ENCODE peak calls at places on chromosome 6, in nine cellular contexts. One of them, this sample, is unnamed.
A peak's percentile ranks its signal among the peaks of the same experiment; 100 is the strongest.

GRCh38 chr6:166346995-166347394 is 4.7 kb upstream of the SFT2D1 start:
- DNase-seq in PC-3: no peak
- DNase-seq in HepG2: no peak
- DNase-seq in MM.1S: no peak
- DNase-seq in left lung: no peak
- DNase-seq in fibroblast of lung: no peak
- DNase-seq in cardiac muscle cell: no peak
- DNase-seq in heart right ventricle: no peak
- DNase-seq in effector memory CD4-positive, alpha-beta T cell: no peak
- DNase-seq in this sample: no peak

GRCh38 chr6:163876391-163876790 is 461.9 kb downstream of the QKI start:
- DNase-seq in left lung: no peak
- DNase-seq in effector memory CD4-positive, alpha-beta T cell: no peak
- DNase-seq in heart right ventricle: no peak
- DNase-seq in MM.1S: no peak
- DNase-seq in HepG2: no peak
- DNase-seq in fibroblast of lung: peak; percentile 69
- DNase-seq in cardiac muscle cell: peak; percentile 22
- DNase-seq in PC-3: no peak
- DNase-seq in this sample: no peak

GRCh38 chr6:6772751-6773150 is 184.2 kb downstream of the LY86 start:
- DNase-seq in PC-3: no peak
- DNase-seq in heart right ventricle: no peak
- DNase-seq in fibroblast of lung: no peak
- DNase-seq in MM.1S: no peak
- DNase-seq in left lung: no peak
- DNase-seq in HepG2: no peak
- DNase-seq in cardiac muscle cell: peak; percentile 9
- DNase-seq in effector memory CD4-positive, alpha-beta T cell: no peak
- DNase-seq in this sample: no peak

GRCh38 chr6:9621276-9621675 is 793.6 kb downstream of the TFAP2A start:
- DNase-seq in effector memory CD4-positive, alpha-beta T cell: no peak
- DNase-seq in HepG2: no peak
- DNase-seq in left lung: no peak
- DNase-seq in heart right ventricle: no peak
- DNase-seq in PC-3: no peak
- DNase-seq in fibroblast of lung: peak; percentile 80
- DNase-seq in cardiac muscle cell: no peak
- DNase-seq in MM.1S: no peak
- DNase-seq in this sample: no peak

GRCh38 chr6:139655783-139656705 is 281.6 kb upstream of the CITED2 start:
- DNase-seq in MM.1S: no peak
- DNase-seq in heart right ventricle: no peak
- DNase-seq in cardiac muscle cell: no peak
- DNase-seq in left lung: no peak
- DNase-seq in fibroblast of lung: no peak
- DNase-seq in PC-3: peak; percentile 77
- DNase-seq in effector memory CD4-positive, alpha-beta T cell: no peak
- DNase-seq in HepG2: peak; percentile 14
- DNase-seq in this sample: no peak

GRCh38 chr6:139439278-139439813 is 64.9 kb upstream of the CITED2 start:
- DNase-seq in left lung: no peak
- DNase-seq in MM.1S: no peak
- DNase-seq in heart right ventricle: no peak
- DNase-seq in effector memory CD4-positive, alpha-beta T cell: no peak
- DNase-seq in HepG2: no peak
- DNase-seq in fibroblast of lung: no peak
- DNase-seq in cardiac muscle cell: no peak
- DNase-seq in PC-3: peak; percentile 19
- DNase-seq in this sample: no peak

GRCh38 chr6:34836451-34836850 is 44.6 kb downstream of the BLTP3A start:
- DNase-seq in effector memory CD4-positive, alpha-beta T cell: no peak
- DNase-seq in left lung: no peak
- DNase-seq in cardiac muscle cell: no peak
- DNase-seq in heart right ventricle: no peak
- DNase-seq in MM.1S: no peak
- DNase-seq in PC-3: no peak
- DNase-seq in fibroblast of lung: no peak
- DNase-seq in HepG2: no peak
- DNase-seq in this sample: no peak

GRCh38 chr6:112258636-112259336 is 4.4 kb upstream of the LAMA4 start:
- DNase-seq in cardiac muscle cell: no peak
- DNase-seq in left lung: no peak
- DNase-seq in HepG2: no peak
- DNase-seq in MM.1S: no peak
- DNase-seq in PC-3: no peak
- DNase-seq in heart right ventricle: peak; percentile 17
- DNase-seq in effector memory CD4-positive, alpha-beta T cell: no peak
- DNase-seq in fibroblast of lung: peak; percentile 33
- DNase-seq in this sample: no peak

GRCh38 chr6:108106261-108106660 is 31.7 kb upstream of the OSTM1 start:
- DNase-seq in heart right ventricle: no peak
- DNase-seq in MM.1S: no peak
- DNase-seq in fibroblast of lung: no peak
- DNase-seq in left lung: no peak
- DNase-seq in PC-3: no peak
- DNase-seq in cardiac muscle cell: no peak
- DNase-seq in effector memory CD4-positive, alpha-beta T cell: no peak
- DNase-seq in HepG2: no peak
- DNase-seq in this sample: no peak

GRCh38 chr6:49430866-49431265 is 32.2 kb downstream of the MMUT start:
- DNase-seq in MM.1S: no peak
- DNase-seq in heart right ventricle: no peak
- DNase-seq in left lung: no peak
- DNase-seq in effector memory CD4-positive, alpha-beta T cell: no peak
- DNase-seq in PC-3: no peak
- DNase-seq in HepG2: no peak
- DNase-seq in fibroblast of lung: no peak
- DNase-seq in cardiac muscle cell: no peak
- DNase-seq in this sample: no peak

GRCh38 chr6:163585932-163586437 is 171.5 kb downstream of the QKI start:
- DNase-seq in cardiac muscle cell: peak; percentile 96
- DNase-seq in effector memory CD4-positive, alpha-beta T cell: no peak
- DNase-seq in left lung: peak; percentile 79
- DNase-seq in MM.1S: no peak
- DNase-seq in heart right ventricle: peak; percentile 68
- DNase-seq in PC-3: peak; percentile 74
- DNase-seq in fibroblast of lung: peak; percentile 95
- DNase-seq in HepG2: no peak
- DNase-seq in this sample: no peak

GRCh38 chr6:41901882-41902519 is 6.8 kb upstream of the USP49 start:
- DNase-seq in HepG2: no peak
- DNase-seq in left lung: no peak
- DNase-seq in effector memory CD4-positive, alpha-beta T cell: peak; percentile 32
- DNase-seq in PC-3: peak; percentile 49
- DNase-seq in heart right ventricle: no peak
- DNase-seq in cardiac muscle cell: peak; percentile 46
- DNase-seq in fibroblast of lung: no peak
- DNase-seq in MM.1S: no peak
- DNase-seq in this sample: peak; percentile 57

GRCh38 chr6:108260126-108260808 is 573 bp downstream of the SNX3 start:
- DNase-seq in MM.1S: peak; percentile 55
- DNase-seq in left lung: peak; percentile 90
- DNase-seq in cardiac muscle cell: peak; percentile 67
- DNase-seq in effector memory CD4-positive, alpha-beta T cell: no peak
- DNase-seq in HepG2: no peak
- DNase-seq in heart right ventricle: no peak
- DNase-seq in PC-3: peak; percentile 45
- DNase-seq in fibroblast of lung: peak; percentile 39
- DNase-seq in this sample: peak; percentile 12

GRCh38 chr6:117448011-117448410 is 22.3 kb upstream of the ROS1 start:
- DNase-seq in left lung: no peak
- DNase-seq in heart right ventricle: no peak
- DNase-seq in fibroblast of lung: peak; percentile 62
- DNase-seq in effector memory CD4-positive, alpha-beta T cell: no peak
- DNase-seq in MM.1S: no peak
- DNase-seq in cardiac muscle cell: peak; percentile 20
- DNase-seq in PC-3: no peak
- DNase-seq in HepG2: no peak
- DNase-seq in this sample: no peak

GRCh38 chr6:156832166-156832743 is 55.1 kb downstream of the ARID1B start:
- DNase-seq in left lung: no peak
- DNase-seq in HepG2: no peak
- DNase-seq in MM.1S: no peak
- DNase-seq in cardiac muscle cell: peak; percentile 61
- DNase-seq in heart right ventricle: no peak
- DNase-seq in PC-3: peak; percentile 32
- DNase-seq in effector memory CD4-positive, alpha-beta T cell: no peak
- DNase-seq in fibroblast of lung: peak; percentile 74
- DNase-seq in this sample: no peak

GRCh38 chr6:125764105-125764671 is 14.8 kb downstream of the HEY2 start:
- DNase-seq in heart right ventricle: no peak
- DNase-seq in left lung: no peak
- DNase-seq in MM.1S: no peak
- DNase-seq in PC-3: no peak
- DNase-seq in effector memory CD4-positive, alpha-beta T cell: no peak
- DNase-seq in fibroblast of lung: no peak
- DNase-seq in HepG2: no peak
- DNase-seq in cardiac muscle cell: no peak
- DNase-seq in this sample: no peak

GRCh38 chr6:150025201-150025917 is at the start of gene RAET1L:
- DNase-seq in cardiac muscle cell: peak; percentile 37
- DNase-seq in fibroblast of lung: peak; percentile 70
- DNase-seq in MM.1S: no peak
- DNase-seq in heart right ventricle: peak; percentile 41
- DNase-seq in HepG2: no peak
- DNase-seq in effector memory CD4-positive, alpha-beta T cell: no peak
- DNase-seq in left lung: no peak
- DNase-seq in PC-3: peak; percentile 89
- DNase-seq in this sample: no peak

GRCh38 chr6:11607381-11607780 is 69.8 kb downstream of the TMEM170B start:
- DNase-seq in HepG2: no peak
- DNase-seq in MM.1S: no peak
- DNase-seq in effector memory CD4-positive, alpha-beta T cell: no peak
- DNase-seq in cardiac muscle cell: peak; percentile 62
- DNase-seq in heart right ventricle: no peak
- DNase-seq in PC-3: no peak
- DNase-seq in fibroblast of lung: peak; percentile 50
- DNase-seq in left lung: no peak
- DNase-seq in this sample: no peak
- H3K4me3 ChIP-seq in HepG2: no peak overlapping the region
- H3K4me3 ChIP-seq in MM.1S: no peak overlapping the region
- H3K4me3 ChIP-seq in effector memory CD4-positive, alpha-beta T cell: no peak overlapping the region
- H3K4me3 ChIP-seq in cardiac muscle cell: no peak overlapping the region
- H3K4me3 ChIP-seq in heart right ventricle: no peak overlapping the region
- H3K4me3 ChIP-seq in PC-3: no peak overlapping the region
- H3K4me3 ChIP-seq in fibroblast of lung: no peak overlapping the region
- H3K4me3 ChIP-seq in left lung: no peak overlapping the region
- H3K4me3 ChIP-seq in this sample: no peak overlapping the region

GRCh38 chr6:17965397-17965796 is 22.0 kb downstream of the KIF13A start:
- DNase-seq in left lung: no peak
- DNase-seq in cardiac muscle cell: no peak
- DNase-seq in heart right ventricle: no peak
- DNase-seq in PC-3: no peak
- DNase-seq in effector memory CD4-positive, alpha-beta T cell: no peak
- DNase-seq in fibroblast of lung: peak; percentile 81
- DNase-seq in HepG2: no peak
- DNase-seq in MM.1S: no peak
- DNase-seq in this sample: no peak
- H3K4me1 ChIP-seq in left lung: no peaks in the 10 kb centered on the region
- H3K4me1 ChIP-seq in cardiac muscle cell: peaks cover 19% of the 10 kb centered on the region
- H3K4me1 ChIP-seq in heart right ventricle: peaks cover 11% of the 10 kb centered on the region
- H3K4me1 ChIP-seq in PC-3: peaks cover 16% of the 10 kb centered on the region
- H3K4me1 ChIP-seq in effector memory CD4-positive, alpha-beta T cell: no peaks in the 10 kb centered on the region
- H3K4me1 ChIP-seq in fibroblast of lung: peaks cover 15% of the 10 kb centered on the region
- H3K4me1 ChIP-seq in HepG2: no peaks in the 10 kb centered on the region
- H3K4me1 ChIP-seq in MM.1S: no peaks in the 10 kb centered on the region
- H3K4me1 ChIP-seq in this sample: no peaks in the 10 kb centered on the region

DNA sequence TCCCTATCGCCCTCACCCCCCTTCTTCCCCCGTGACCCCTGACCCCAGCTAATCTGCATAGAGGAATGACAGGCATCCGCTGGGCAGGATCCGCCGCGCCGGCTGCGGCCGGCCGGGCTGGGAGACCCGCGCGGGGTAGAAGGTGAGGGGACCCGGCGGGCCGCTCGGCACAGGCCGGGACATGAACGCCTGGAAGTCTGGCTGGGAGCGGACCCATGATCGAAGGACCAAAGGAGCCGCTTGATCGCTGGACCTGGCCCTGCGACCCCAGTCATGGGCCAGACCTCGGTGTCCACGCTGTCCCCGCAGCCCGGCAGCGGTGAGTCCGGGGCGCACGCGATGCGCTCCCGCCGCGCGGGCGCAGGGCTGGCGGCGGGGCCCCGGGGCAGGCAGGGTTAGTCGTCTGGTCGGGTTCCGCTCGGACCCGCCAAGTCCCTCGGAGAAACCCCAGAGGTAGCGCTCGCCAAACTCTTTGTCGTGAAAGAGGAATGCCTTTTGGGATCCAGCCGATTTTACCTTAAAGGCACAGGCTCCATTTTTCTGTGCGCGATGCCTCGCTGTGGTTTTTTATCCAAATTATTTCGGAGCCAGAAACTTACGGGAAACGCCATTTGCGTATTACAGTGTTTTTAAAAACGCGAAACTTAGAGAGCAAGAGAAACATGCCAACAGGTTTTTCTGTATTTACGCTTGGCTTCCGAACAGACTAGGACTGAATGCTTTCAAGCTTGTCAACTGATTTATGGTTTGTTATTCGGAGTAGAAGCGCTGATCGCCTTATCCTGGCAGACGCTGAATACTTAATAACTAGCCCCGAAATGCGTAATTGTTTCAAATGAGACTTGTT is at the start of gene PHACTR2:
- DNase-seq in MM.1S: no peak
- DNase-seq in HepG2: peak; percentile 76
- DNase-seq in fibroblast of lung: peak; percentile 77
- DNase-seq in cardiac muscle cell: peak; percentile 89
- DNase-seq in heart right ventricle: peak; percentile 79
- DNase-seq in effector memory CD4-positive, alpha-beta T cell: peak; percentile 9
- DNase-seq in left lung: peak; percentile 91
- DNase-seq in PC-3: peak; percentile 57
- DNase-seq in this sample: peak; percentile 47
- H3K27ac ChIP-seq in MM.1S: no peak within 1 kb of the TSS
- H3K27ac ChIP-seq in HepG2: peak within 1 kb of the TSS; percentile 68
- H3K27ac ChIP-seq in fibroblast of lung: peak within 1 kb of the TSS; percentile 96
- H3K27ac ChIP-seq in cardiac muscle cell: peak within 1 kb of the TSS; percentile 88
- H3K27ac ChIP-seq in heart right ventricle: peak within 1 kb of the TSS; percentile 92
- H3K27ac ChIP-seq in effector memory CD4-positive, alpha-beta T cell: no peak within 1 kb of the TSS
- H3K27ac ChIP-seq in left lung: peak within 1 kb of the TSS; percentile 96
- H3K27ac ChIP-seq in PC-3: peak within 1 kb of the TSS; percentile 35
- H3K27ac ChIP-seq in this sample: no peak within 1 kb of the TSS

DNA sequence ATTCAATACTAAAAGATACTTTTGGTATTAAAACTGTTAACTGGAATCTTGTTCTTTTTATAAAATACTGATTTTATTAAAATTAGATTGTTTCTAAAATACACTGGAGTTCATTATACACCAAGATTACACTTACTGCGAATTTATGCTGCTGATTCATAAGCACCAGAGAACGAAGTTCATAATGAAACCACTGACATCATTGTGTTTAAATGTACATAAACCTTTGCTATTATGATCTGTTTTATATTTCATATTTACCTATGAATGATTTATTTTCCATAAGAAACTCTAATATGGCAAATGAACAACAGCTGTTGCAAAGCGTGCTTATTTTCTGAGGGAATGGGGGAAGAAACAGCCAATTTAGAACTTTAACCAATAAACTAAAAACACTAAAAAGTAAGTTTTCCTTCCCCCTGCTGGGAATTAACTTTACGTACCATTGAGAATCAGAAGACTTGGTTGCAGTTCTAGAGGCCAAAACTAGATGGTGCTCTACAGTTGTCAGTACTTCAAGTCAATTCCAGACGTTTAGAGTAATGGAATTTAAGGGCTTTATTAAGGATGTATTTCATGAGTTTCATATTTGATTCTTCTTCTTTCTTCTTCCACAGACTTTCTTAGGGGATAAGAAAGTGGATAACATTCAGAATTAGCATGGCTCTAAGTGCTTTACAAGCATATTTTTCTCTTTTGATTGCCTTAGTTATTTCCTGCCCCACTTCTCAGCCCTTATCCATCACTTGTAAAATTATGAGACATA is 30.8 kb upstream of the COL19A1 start:
- DNase-seq in left lung: no peak
- DNase-seq in MM.1S: peak; percentile 53
- DNase-seq in fibroblast of lung: peak; percentile 65
- DNase-seq in PC-3: peak; percentile 66
- DNase-seq in HepG2: peak; percentile 41
- DNase-seq in effector memory CD4-positive, alpha-beta T cell: no peak
- DNase-seq in cardiac muscle cell: peak; percentile 87
- DNase-seq in heart right ventricle: no peak
- DNase-seq in this sample: no peak
- H3K4me3 ChIP-seq in left lung: no peak overlapping the region
- H3K4me3 ChIP-seq in MM.1S: no peak overlapping the region
- H3K4me3 ChIP-seq in fibroblast of lung: no peak overlapping the region
- H3K4me3 ChIP-seq in PC-3: no peak overlapping the region
- H3K4me3 ChIP-seq in HepG2: no peak overlapping the region
- H3K4me3 ChIP-seq in effector memory CD4-positive, alpha-beta T cell: no peak overlapping the region
- H3K4me3 ChIP-seq in cardiac muscle cell: no peak overlapping the region
- H3K4me3 ChIP-seq in heart right ventricle: no peak overlapping the region
- H3K4me3 ChIP-seq in this sample: no peak overlapping the region